ENCODE peak calls at places on chromosomes 5 and 9, in ten cellular contexts. One of them, this sample, is unnamed.

GRCh38 chr9:114404531-114404930 is 16.7 kb upstream of the AKNA start:
- DNase-seq in AG08396: no peak
- DNase-seq in SW480: no peak
- DNase-seq in KBM-7: no peak
- DNase-seq in CD4-positive, alpha-beta T cell: no peak
- DNase-seq in stimulated activated CD4-positive, alpha-beta T cell treated with anti-CD3 and anti-CD28 coated beads, TNF-alpha, amount 100 ng/mL, for 4 hours: no peak
- DNase-seq in NCI-H2171 treated with DMSO at 0.1 percent for 48 hours: no peak
- DNase-seq in AG08395: no peak
- DNase-seq in HT1080: no peak
- DNase-seq in immature natural killer cell: no peak
- DNase-seq in this sample: no peak

GRCh38 chr5:4802044-4802443 is 338.1 kb upstream of the ADAMTS16 start:
- DNase-seq in AG08396: no peak
- DNase-seq in SW480: no peak
- DNase-seq in KBM-7: no peak
- DNase-seq in CD4-positive, alpha-beta T cell: no peak
- DNase-seq in stimulated activated CD4-positive, alpha-beta T cell treated with anti-CD3 and anti-CD28 coated beads, TNF-alpha, amount 100 ng/mL, for 4 hours: no peak
- DNase-seq in NCI-H2171 treated with DMSO at 0.1 percent for 48 hours: no peak
- DNase-seq in AG08395: no peak
- DNase-seq in HT1080: peak; percentile 63
- DNase-seq in immature natural killer cell: no peak
- DNase-seq in this sample: no peak

GRCh38 chr9:98142182-98142924 is 23.3 kb upstream of the TRIM14 start:
- DNase-seq in AG08396: no peak
- DNase-seq in SW480: no peak
- DNase-seq in KBM-7: no peak
- DNase-seq in CD4-positive, alpha-beta T cell: no peak
- DNase-seq in stimulated activated CD4-positive, alpha-beta T cell treated with anti-CD3 and anti-CD28 coated beads, TNF-alpha, amount 100 ng/mL, for 4 hours: no peak
- DNase-seq in NCI-H2171 treated with DMSO at 0.1 percent for 48 hours: no peak
- DNase-seq in AG08395: no peak
- DNase-seq in HT1080: no peak
- DNase-seq in immature natural killer cell: no peak
- DNase-seq in this sample: no peak

GRCh38 chr5:40442346-40442745 is 237.4 kb upstream of the PTGER4 start:
- DNase-seq in AG08396: peak; percentile 36
- DNase-seq in SW480: no peak
- DNase-seq in KBM-7: no peak
- DNase-seq in CD4-positive, alpha-beta T cell: no peak
- DNase-seq in stimulated activated CD4-positive, alpha-beta T cell treated with anti-CD3 and anti-CD28 coated beads, TNF-alpha, amount 100 ng/mL, for 4 hours: no peak
- DNase-seq in NCI-H2171 treated with DMSO at 0.1 percent for 48 hours: no peak
- DNase-seq in AG08395: no peak
- DNase-seq in HT1080: peak; percentile 21
- DNase-seq in immature natural killer cell: no peak
- DNase-seq in this sample: no peak

GRCh38 chr9:133135193-133135745 is 14.2 kb upstream of the RALGDS start:
- DNase-seq in AG08396: peak; percentile 82
- DNase-seq in SW480: peak; percentile 90
- DNase-seq in KBM-7: no peak
- DNase-seq in CD4-positive, alpha-beta T cell: peak; percentile 38
- DNase-seq in stimulated activated CD4-positive, alpha-beta T cell treated with anti-CD3 and anti-CD28 coated beads, TNF-alpha, amount 100 ng/mL, for 4 hours: no peak
- DNase-seq in NCI-H2171 treated with DMSO at 0.1 percent for 48 hours: no peak
- DNase-seq in AG08395: peak; percentile 88
- DNase-seq in HT1080: peak; percentile 99
- DNase-seq in immature natural killer cell: no peak
- DNase-seq in this sample: no peak

GRCh38 chr5:84569307-84569706 is 184.6 kb upstream of the EDIL3 start:
- DNase-seq in AG08396: no peak
- DNase-seq in SW480: no peak
- DNase-seq in KBM-7: no peak
- DNase-seq in CD4-positive, alpha-beta T cell: no peak
- DNase-seq in stimulated activated CD4-positive, alpha-beta T cell treated with anti-CD3 and anti-CD28 coated beads, TNF-alpha, amount 100 ng/mL, for 4 hours: no peak
- DNase-seq in NCI-H2171 treated with DMSO at 0.1 percent for 48 hours: no peak
- DNase-seq in AG08395: no peak
- DNase-seq in HT1080: no peak
- DNase-seq in immature natural killer cell: no peak
- DNase-seq in this sample: no peak

GRCh38 chr9:33179298-33179697 is 12.2 kb upstream of the B4GALT1 start:
- DNase-seq in AG08396: no peak
- DNase-seq in SW480: no peak
- DNase-seq in KBM-7: no peak
- DNase-seq in CD4-positive, alpha-beta T cell: no peak
- DNase-seq in stimulated activated CD4-positive, alpha-beta T cell treated with anti-CD3 and anti-CD28 coated beads, TNF-alpha, amount 100 ng/mL, for 4 hours: no peak
- DNase-seq in NCI-H2171 treated with DMSO at 0.1 percent for 48 hours: no peak
- DNase-seq in AG08395: no peak
- DNase-seq in HT1080: no peak
- DNase-seq in immature natural killer cell: no peak
- DNase-seq in this sample: no peak

GRCh38 chr9:87792831-87793288 is 66.9 kb downstream of the CTSL start:
- DNase-seq in AG08396: peak; percentile 68
- DNase-seq in SW480: peak; percentile 59
- DNase-seq in KBM-7: peak; percentile 86
- DNase-seq in CD4-positive, alpha-beta T cell: no peak
- DNase-seq in stimulated activated CD4-positive, alpha-beta T cell treated with anti-CD3 and anti-CD28 coated beads, TNF-alpha, amount 100 ng/mL, for 4 hours: no peak
- DNase-seq in NCI-H2171 treated with DMSO at 0.1 percent for 48 hours: no peak
- DNase-seq in AG08395: peak; percentile 80
- DNase-seq in HT1080: peak; percentile 95
- DNase-seq in immature natural killer cell: peak; percentile 8
- DNase-seq in this sample: no peak

GRCh38 chr9:112856843-112857242 is 33.8 kb downstream of the SLC46A2 start:
- DNase-seq in AG08396: no peak
- DNase-seq in SW480: no peak
- DNase-seq in KBM-7: no peak
- DNase-seq in CD4-positive, alpha-beta T cell: no peak
- DNase-seq in stimulated activated CD4-positive, alpha-beta T cell treated with anti-CD3 and anti-CD28 coated beads, TNF-alpha, amount 100 ng/mL, for 4 hours: no peak
- DNase-seq in NCI-H2171 treated with DMSO at 0.1 percent for 48 hours: no peak
- DNase-seq in AG08395: no peak
- DNase-seq in HT1080: no peak
- DNase-seq in immature natural killer cell: no peak
- DNase-seq in this sample: no peak

GRCh38 chr9:132826576-132827365 is 51.3 kb downstream of the AK8 start:
- DNase-seq in AG08396: no peak
- DNase-seq in SW480: no peak
- DNase-seq in KBM-7: no peak
- DNase-seq in CD4-positive, alpha-beta T cell: no peak
- DNase-seq in stimulated activated CD4-positive, alpha-beta T cell treated with anti-CD3 and anti-CD28 coated beads, TNF-alpha, amount 100 ng/mL, for 4 hours: no peak
- DNase-seq in NCI-H2171 treated with DMSO at 0.1 percent for 48 hours: no peak
- DNase-seq in AG08395: no peak
- DNase-seq in HT1080: no peak
- DNase-seq in immature natural killer cell: no peak
- DNase-seq in this sample: no peak

GRCh38 chr5:105696440-105696839 is 1974.3 kb downstream of the EFNA5 start:
- DNase-seq in AG08396: no peak
- DNase-seq in SW480: no peak
- DNase-seq in KBM-7: no peak
- DNase-seq in CD4-positive, alpha-beta T cell: no peak
- DNase-seq in stimulated activated CD4-positive, alpha-beta T cell treated with anti-CD3 and anti-CD28 coated beads, TNF-alpha, amount 100 ng/mL, for 4 hours: no peak
- DNase-seq in NCI-H2171 treated with DMSO at 0.1 percent for 48 hours: no peak
- DNase-seq in AG08395: no peak
- DNase-seq in HT1080: no peak
- DNase-seq in immature natural killer cell: no peak
- DNase-seq in this sample: no peak

GRCh38 chr5:59673438-59674058 is 220.0 kb downstream of the PDE4D start:
- DNase-seq in AG08396: peak; percentile 20
- DNase-seq in SW480: peak; percentile 63
- DNase-seq in KBM-7: peak; percentile 70
- DNase-seq in CD4-positive, alpha-beta T cell: no peak
- DNase-seq in stimulated activated CD4-positive, alpha-beta T cell treated with anti-CD3 and anti-CD28 coated beads, TNF-alpha, amount 100 ng/mL, for 4 hours: no peak
- DNase-seq in NCI-H2171 treated with DMSO at 0.1 percent for 48 hours: peak; percentile 5
- DNase-seq in AG08395: peak; percentile 49
- DNase-seq in HT1080: peak; percentile 52
- DNase-seq in immature natural killer cell: peak; percentile 36
- DNase-seq in this sample: peak; percentile 30

GRCh38 chr5:14681236-14681752 is 16.8 kb downstream of the OTULIN start:
- DNase-seq in AG08396: no peak
- DNase-seq in SW480: no peak
- DNase-seq in KBM-7: no peak
- DNase-seq in CD4-positive, alpha-beta T cell: no peak
- DNase-seq in stimulated activated CD4-positive, alpha-beta T cell treated with anti-CD3 and anti-CD28 coated beads, TNF-alpha, amount 100 ng/mL, for 4 hours: no peak
- DNase-seq in NCI-H2171 treated with DMSO at 0.1 percent for 48 hours: no peak
- DNase-seq in AG08395: no peak
- DNase-seq in HT1080: no peak
- DNase-seq in immature natural killer cell: no peak
- DNase-seq in this sample: no peak

GRCh38 chr9:2657427-2657826 is 35.8 kb downstream of the VLDLR start:
- DNase-seq in AG08396: no peak
- DNase-seq in SW480: no peak
- DNase-seq in KBM-7: peak; percentile 28
- DNase-seq in CD4-positive, alpha-beta T cell: no peak
- DNase-seq in stimulated activated CD4-positive, alpha-beta T cell treated with anti-CD3 and anti-CD28 coated beads, TNF-alpha, amount 100 ng/mL, for 4 hours: no peak
- DNase-seq in NCI-H2171 treated with DMSO at 0.1 percent for 48 hours: no peak
- DNase-seq in AG08395: no peak
- DNase-seq in HT1080: no peak
- DNase-seq in immature natural killer cell: peak; percentile 49
- DNase-seq in this sample: no peak

GRCh38 chr5:109479260-109479860 is 69.6 kb upstream of the PJA2 start:
- DNase-seq in AG08396: no peak
- DNase-seq in SW480: peak; percentile 55
- DNase-seq in KBM-7: peak; percentile 33
- DNase-seq in CD4-positive, alpha-beta T cell: no peak
- DNase-seq in stimulated activated CD4-positive, alpha-beta T cell treated with anti-CD3 and anti-CD28 coated beads, TNF-alpha, amount 100 ng/mL, for 4 hours: no peak
- DNase-seq in NCI-H2171 treated with DMSO at 0.1 percent for 48 hours: peak; percentile 17
- DNase-seq in AG08395: peak; percentile 20
- DNase-seq in HT1080: no peak
- DNase-seq in immature natural killer cell: no peak
- DNase-seq in this sample: no peak

GRCh38 chr9:128101231-128101641 is 26.3 kb downstream of the PTGES2 start:
- DNase-seq in AG08396: no peak
- DNase-seq in SW480: no peak
- DNase-seq in KBM-7: no peak
- DNase-seq in CD4-positive, alpha-beta T cell: no peak
- DNase-seq in stimulated activated CD4-positive, alpha-beta T cell treated with anti-CD3 and anti-CD28 coated beads, TNF-alpha, amount 100 ng/mL, for 4 hours: no peak
- DNase-seq in NCI-H2171 treated with DMSO at 0.1 percent for 48 hours: no peak
- DNase-seq in AG08395: no peak
- DNase-seq in HT1080: no peak
- DNase-seq in immature natural killer cell: no peak
- DNase-seq in this sample: no peak

GRCh38 chr9:122197334-122197872 is 31.4 kb downstream of the LHX6 start:
- DNase-seq in AG08396: no peak
- DNase-seq in SW480: no peak
- DNase-seq in KBM-7: no peak
- DNase-seq in CD4-positive, alpha-beta T cell: no peak
- DNase-seq in stimulated activated CD4-positive, alpha-beta T cell treated with anti-CD3 and anti-CD28 coated beads, TNF-alpha, amount 100 ng/mL, for 4 hours: no peak
- DNase-seq in NCI-H2171 treated with DMSO at 0.1 percent for 48 hours: peak; percentile 48
- DNase-seq in AG08395: no peak
- DNase-seq in HT1080: no peak
- DNase-seq in immature natural killer cell: no peak
- DNase-seq in this sample: no peak

GRCh38 chr5:34915856-34916192 is 313 bp downstream of the BRIX1 start:
- DNase-seq in AG08396: peak; percentile 5
- DNase-seq in SW480: no peak
- DNase-seq in KBM-7: no peak
- DNase-seq in CD4-positive, alpha-beta T cell: no peak
- DNase-seq in stimulated activated CD4-positive, alpha-beta T cell treated with anti-CD3 and anti-CD28 coated beads, TNF-alpha, amount 100 ng/mL, for 4 hours: no peak
- DNase-seq in NCI-H2171 treated with DMSO at 0.1 percent for 48 hours: no peak
- DNase-seq in AG08395: no peak
- DNase-seq in HT1080: no peak
- DNase-seq in immature natural killer cell: no peak
- DNase-seq in this sample: no peak

GRCh38 chr5:166699616-166700015 is 1591.8 kb upstream of the WWC1 start:
- DNase-seq in AG08396: no peak
- DNase-seq in SW480: no peak
- DNase-seq in KBM-7: no peak
- DNase-seq in CD4-positive, alpha-beta T cell: no peak
- DNase-seq in stimulated activated CD4-positive, alpha-beta T cell treated with anti-CD3 and anti-CD28 coated beads, TNF-alpha, amount 100 ng/mL, for 4 hours: no peak
- DNase-seq in NCI-H2171 treated with DMSO at 0.1 percent for 48 hours: no peak
- DNase-seq in AG08395: no peak
- DNase-seq in HT1080: no peak
- DNase-seq in immature natural killer cell: no peak
- DNase-seq in this sample: no peak

GRCh38 chr5:16539169-16539666 is 73.6 kb upstream of the ZNF622 start:
- DNase-seq in AG08396: peak; percentile 79
- DNase-seq in SW480: peak; percentile 17
- DNase-seq in KBM-7: no peak
- DNase-seq in CD4-positive, alpha-beta T cell: no peak
- DNase-seq in stimulated activated CD4-positive, alpha-beta T cell treated with anti-CD3 and anti-CD28 coated beads, TNF-alpha, amount 100 ng/mL, for 4 hours: no peak
- DNase-seq in NCI-H2171 treated with DMSO at 0.1 percent for 48 hours: no peak
- DNase-seq in AG08395: peak; percentile 94
- DNase-seq in HT1080: peak; percentile 63
- DNase-seq in immature natural killer cell: no peak
- DNase-seq in this sample: no peak

GRCh38 chr5:128227984-128228383 is 144.4 kb downstream of the SLC12A2 start:
- DNase-seq in AG08396: peak; percentile 26
- DNase-seq in SW480: peak; percentile 36
- DNase-seq in KBM-7: no peak
- DNase-seq in CD4-positive, alpha-beta T cell: no peak
- DNase-seq in stimulated activated CD4-positive, alpha-beta T cell treated with anti-CD3 and anti-CD28 coated beads, TNF-alpha, amount 100 ng/mL, for 4 hours: no peak
- DNase-seq in NCI-H2171 treated with DMSO at 0.1 percent for 48 hours: no peak
- DNase-seq in AG08395: peak; percentile 71
- DNase-seq in HT1080: peak; percentile 97
- DNase-seq in immature natural killer cell: no peak
- DNase-seq in this sample: no peak

GRCh38 chr9:4734150-4734549 is 6.9 kb downstream of the AK3 start:
- DNase-seq in AG08396: no peak
- DNase-seq in SW480: no peak
- DNase-seq in KBM-7: no peak
- DNase-seq in CD4-positive, alpha-beta T cell: no peak
- DNase-seq in stimulated activated CD4-positive, alpha-beta T cell treated with anti-CD3 and anti-CD28 coated beads, TNF-alpha, amount 100 ng/mL, for 4 hours: no peak
- DNase-seq in NCI-H2171 treated with DMSO at 0.1 percent for 48 hours: no peak
- DNase-seq in AG08395: no peak
- DNase-seq in HT1080: no peak
- DNase-seq in immature natural killer cell: no peak
- DNase-seq in this sample: no peak

GRCh38 chr5:162565-163337 is 28.5 kb upstream of the LRRC14B start:
- DNase-seq in AG08396: no peak
- DNase-seq in SW480: no peak
- DNase-seq in KBM-7: no peak
- DNase-seq in CD4-positive, alpha-beta T cell: no peak
- DNase-seq in stimulated activated CD4-positive, alpha-beta T cell treated with anti-CD3 and anti-CD28 coated beads, TNF-alpha, amount 100 ng/mL, for 4 hours: no peak
- DNase-seq in NCI-H2171 treated with DMSO at 0.1 percent for 48 hours: no peak
- DNase-seq in AG08395: no peak
- DNase-seq in HT1080: no peak
- DNase-seq in immature natural killer cell: no peak
- DNase-seq in this sample: no peak

GRCh38 chr9:110013064-110013463 is 194.9 kb downstream of the C9orf152 start:
- DNase-seq in AG08396: no peak
- DNase-seq in SW480: no peak
- DNase-seq in KBM-7: no peak
- DNase-seq in CD4-positive, alpha-beta T cell: no peak
- DNase-seq in stimulated activated CD4-positive, alpha-beta T cell treated with anti-CD3 and anti-CD28 coated beads, TNF-alpha, amount 100 ng/mL, for 4 hours: no peak
- DNase-seq in NCI-H2171 treated with DMSO at 0.1 percent for 48 hours: no peak
- DNase-seq in AG08395: no peak
- DNase-seq in HT1080: no peak
- DNase-seq in immature natural killer cell: no peak
- DNase-seq in this sample: no peak

GRCh38 chr5:93192107-93192506 is 388.9 kb downstream of the NR2F1-AS1 start:
- DNase-seq in AG08396: peak; percentile 66
- DNase-seq in SW480: peak; percentile 81
- DNase-seq in KBM-7: no peak
- DNase-seq in CD4-positive, alpha-beta T cell: no peak
- DNase-seq in stimulated activated CD4-positive, alpha-beta T cell treated with anti-CD3 and anti-CD28 coated beads, TNF-alpha, amount 100 ng/mL, for 4 hours: no peak
- DNase-seq in NCI-H2171 treated with DMSO at 0.1 percent for 48 hours: peak; percentile 17
- DNase-seq in AG08395: peak; percentile 82
- DNase-seq in HT1080: peak; percentile 86
- DNase-seq in immature natural killer cell: no peak
- DNase-seq in this sample: no peak

GRCh38 chr9:95032580-95033298 is 284.8 kb downstream of the FANCC start:
- DNase-seq in AG08396: no peak
- DNase-seq in SW480: no peak
- DNase-seq in KBM-7: peak; percentile 86
- DNase-seq in CD4-positive, alpha-beta T cell: no peak
- DNase-seq in stimulated activated CD4-positive, alpha-beta T cell treated with anti-CD3 and anti-CD28 coated beads, TNF-alpha, amount 100 ng/mL, for 4 hours: no peak
- DNase-seq in NCI-H2171 treated with DMSO at 0.1 percent for 48 hours: no peak
- DNase-seq in AG08395: no peak
- DNase-seq in HT1080: no peak
- DNase-seq in immature natural killer cell: no peak
- DNase-seq in this sample: no peak

GRCh38 chr9:1619915-1620705 is 395.0 kb upstream of the SMARCA2 start:
- DNase-seq in AG08396: no peak
- DNase-seq in SW480: peak; percentile 27
- DNase-seq in KBM-7: no peak
- DNase-seq in CD4-positive, alpha-beta T cell: no peak
- DNase-seq in stimulated activated CD4-positive, alpha-beta T cell treated with anti-CD3 and anti-CD28 coated beads, TNF-alpha, amount 100 ng/mL, for 4 hours: no peak
- DNase-seq in NCI-H2171 treated with DMSO at 0.1 percent for 48 hours: peak; percentile 87
- DNase-seq in AG08395: no peak
- DNase-seq in HT1080: peak; percentile 20
- DNase-seq in immature natural killer cell: no peak
- DNase-seq in this sample: peak; percentile 3

GRCh38 chr9:129171993-129172751 is 5.9 kb downstream of the IER5L start:
- DNase-seq in AG08396: no peak
- DNase-seq in SW480: no peak
- DNase-seq in KBM-7: no peak
- DNase-seq in CD4-positive, alpha-beta T cell: no peak
- DNase-seq in stimulated activated CD4-positive, alpha-beta T cell treated with anti-CD3 and anti-CD28 coated beads, TNF-alpha, amount 100 ng/mL, for 4 hours: no peak
- DNase-seq in NCI-H2171 treated with DMSO at 0.1 percent for 48 hours: no peak
- DNase-seq in AG08395: no peak
- DNase-seq in HT1080: no peak
- DNase-seq in immature natural killer cell: no peak
- DNase-seq in this sample: no peak

This sample was measured in putamen.